ENCODE peak calls at places on chromosome X, in five cellular contexts. One of them, this sample, is unnamed.

GRCh38 chrX:108464604-108465003 is 25.0 kb downstream of the COL4A5 start:
- DNase-seq in A549: no peak
- DNase-seq in stomach: no peak
- DNase-seq in RPMI8226: no peak
- DNase-seq in CD8-positive, alpha-beta memory T cell: no peak
- DNase-seq in this sample: no peak

GRCh38 chrX:43559643-43560042 is 96.5 kb upstream of the MAOA start:
- DNase-seq in A549: peak; percentile 10
- DNase-seq in stomach: peak; percentile 40
- DNase-seq in RPMI8226: peak; percentile 32
- DNase-seq in CD8-positive, alpha-beta memory T cell: no peak
- DNase-seq in this sample: no peak

GRCh38 chrX:134780908-134781307 is 122.6 kb upstream of the PLAC1 start:
- DNase-seq in A549: no peak
- DNase-seq in stomach: peak; percentile 37
- DNase-seq in RPMI8226: no peak
- DNase-seq in CD8-positive, alpha-beta memory T cell: no peak
- DNase-seq in this sample: no peak

GRCh38 chrX:150063138-150063518 is 124.8 kb upstream of the EOLA2 start:
- DNase-seq in A549: no peak
- DNase-seq in stomach: no peak
- DNase-seq in RPMI8226: no peak
- DNase-seq in CD8-positive, alpha-beta memory T cell: no peak
- DNase-seq in this sample: no peak

GRCh38 chrX:12825801-12826200 is 34.6 kb downstream of the PRPS2 start:
- DNase-seq in A549: no peak
- DNase-seq in stomach: no peak
- DNase-seq in RPMI8226: no peak
- DNase-seq in CD8-positive, alpha-beta memory T cell: no peak
- DNase-seq in this sample: no peak

GRCh38 chrX:120751683-120752082 is 121.8 kb upstream of the C1GALT1C1 start:
- DNase-seq in A549: no peak
- DNase-seq in stomach: no peak
- DNase-seq in RPMI8226: no peak
- DNase-seq in CD8-positive, alpha-beta memory T cell: no peak
- DNase-seq in this sample: no peak

GRCh38 chrX:77922768-77923167 is 12.3 kb downstream of the ATP7A start:
- DNase-seq in A549: no peak
- DNase-seq in stomach: no peak
- DNase-seq in RPMI8226: no peak
- DNase-seq in CD8-positive, alpha-beta memory T cell: no peak
- DNase-seq in this sample: no peak

GRCh38 chrX:119015407-119016242 is 41.2 kb downstream of the LONRF3 start:
- DNase-seq in A549: peak; percentile 14
- DNase-seq in stomach: peak; percentile 43
- DNase-seq in RPMI8226: peak; percentile 72
- DNase-seq in CD8-positive, alpha-beta memory T cell: no peak
- DNase-seq in this sample: no peak

GRCh38 chrX:74434336-74434735 is 13.0 kb downstream of the SLC16A2 start:
- DNase-seq in A549: no peak
- DNase-seq in stomach: no peak
- DNase-seq in RPMI8226: no peak
- DNase-seq in CD8-positive, alpha-beta memory T cell: no peak
- DNase-seq in this sample: no peak

GRCh38 chrX:47863187-47863586 is 26.5 kb downstream of the ZNF81 start:
- DNase-seq in A549: no peak
- DNase-seq in stomach: peak; percentile 52
- DNase-seq in RPMI8226: no peak
- DNase-seq in CD8-positive, alpha-beta memory T cell: no peak
- DNase-seq in this sample: no peak

GRCh38 chrX:146264763-146265375 is 447.2 kb downstream of the SLITRK2 start:
- DNase-seq in A549: no peak
- DNase-seq in stomach: no peak
- DNase-seq in RPMI8226: no peak
- DNase-seq in CD8-positive, alpha-beta memory T cell: no peak
- DNase-seq in this sample: no peak

GRCh38 chrX:71181910-71182799 is 37.5 kb downstream of the NLGN3 start:
- DNase-seq in A549: peak; percentile 85
- DNase-seq in stomach: peak; percentile 86
- DNase-seq in RPMI8226: peak; percentile 76
- DNase-seq in CD8-positive, alpha-beta memory T cell: peak; percentile 77
- DNase-seq in this sample: peak; percentile 70

GRCh38 chrX:36609653-36610585 is 398.2 kb upstream of the FAM47C start:
- DNase-seq in A549: no peak
- DNase-seq in stomach: no peak
- DNase-seq in RPMI8226: no peak
- DNase-seq in CD8-positive, alpha-beta memory T cell: no peak
- DNase-seq in this sample: no peak

GRCh38 chrX:19343085-19343461 is 654 bp upstream of the PDHA1 start:
- DNase-seq in A549: no peak
- DNase-seq in stomach: no peak
- DNase-seq in RPMI8226: no peak
- DNase-seq in CD8-positive, alpha-beta memory T cell: no peak
- DNase-seq in this sample: no peak

GRCh38 chrX:155968106-155968714 is 29.3 kb upstream of the IL9R start:
- DNase-seq in A549: no peak
- DNase-seq in stomach: no peak
- DNase-seq in RPMI8226: no peak
- DNase-seq in CD8-positive, alpha-beta memory T cell: no peak
- DNase-seq in this sample: no peak

GRCh38 chrX:150161092-150161672 is 201.9 kb upstream of the MAMLD1 start:
- DNase-seq in A549: no peak
- DNase-seq in stomach: no peak
- DNase-seq in RPMI8226: no peak
- DNase-seq in CD8-positive, alpha-beta memory T cell: no peak
- DNase-seq in this sample: no peak

GRCh38 chrX:31185884-31186283 is 114.0 kb upstream of the FTHL17 start:
- DNase-seq in A549: no peak
- DNase-seq in stomach: no peak
- DNase-seq in RPMI8226: no peak
- DNase-seq in CD8-positive, alpha-beta memory T cell: no peak
- DNase-seq in this sample: no peak

GRCh38 chrX:86133761-86134160 is 14.5 kb upstream of the DACH2 start:
- DNase-seq in A549: no peak
- DNase-seq in stomach: no peak
- DNase-seq in RPMI8226: peak; percentile 7
- DNase-seq in CD8-positive, alpha-beta memory T cell: no peak
- DNase-seq in this sample: no peak